ENCODE peak calls at places on chromosomes 3 and 15, in nine cellular contexts. One of them, this sample, is unnamed.

GRCh38 chr3:149471991-149472390 is 2.5 kb upstream of the TM4SF4 start:
- DNase-seq in NCI-H1092 treated with DMSO at 0.1 percent for 48 hours: no peak
- DNase-seq in HTR-8/SVneo: no peak
- DNase-seq in M059J: peak; percentile 70
- DNase-seq in NCI-H1105 treated with DMSO at 0.1 percent for 48 hours: no peak
- DNase-seq in GM12865: no peak
- DNase-seq in neural crest cell: no peak
- DNase-seq in stimulated activated CD8-positive, alpha-beta memory T cell treated with anti-CD3 and anti-CD28 coated beads, Interleukin-15, amount 100 ng/mL, for 48 hours: no peak
- DNase-seq in NCI-H187: no peak
- DNase-seq in this sample: peak; percentile 51

GRCh38 chr3:107238787-107239186 is 138.5 kb upstream of the CCDC54 start:
- DNase-seq in NCI-H1092 treated with DMSO at 0.1 percent for 48 hours: no peak
- DNase-seq in HTR-8/SVneo: no peak
- DNase-seq in M059J: no peak
- DNase-seq in NCI-H1105 treated with DMSO at 0.1 percent for 48 hours: no peak
- DNase-seq in GM12865: no peak
- DNase-seq in neural crest cell: no peak
- DNase-seq in stimulated activated CD8-positive, alpha-beta memory T cell treated with anti-CD3 and anti-CD28 coated beads, Interleukin-15, amount 100 ng/mL, for 48 hours: no peak
- DNase-seq in NCI-H187: no peak
- DNase-seq in this sample: no peak

GRCh38 chr15:64825081-64825430 is 391 bp downstream of the PIF1 start:
- DNase-seq in NCI-H1092 treated with DMSO at 0.1 percent for 48 hours: peak; percentile 13
- DNase-seq in HTR-8/SVneo: no peak
- DNase-seq in M059J: peak; percentile 32
- DNase-seq in NCI-H1105 treated with DMSO at 0.1 percent for 48 hours: no peak
- DNase-seq in GM12865: peak; percentile 46
- DNase-seq in neural crest cell: no peak
- DNase-seq in stimulated activated CD8-positive, alpha-beta memory T cell treated with anti-CD3 and anti-CD28 coated beads, Interleukin-15, amount 100 ng/mL, for 48 hours: no peak
- DNase-seq in NCI-H187: no peak
- DNase-seq in this sample: no peak

GRCh38 chr3:50652709-50653108 is 22.0 kb upstream of the DOCK3 start:
- DNase-seq in NCI-H1092 treated with DMSO at 0.1 percent for 48 hours: no peak
- DNase-seq in HTR-8/SVneo: peak; percentile 33
- DNase-seq in M059J: peak; percentile 57
- DNase-seq in NCI-H1105 treated with DMSO at 0.1 percent for 48 hours: peak; percentile 2
- DNase-seq in GM12865: peak; percentile 54
- DNase-seq in neural crest cell: no peak
- DNase-seq in stimulated activated CD8-positive, alpha-beta memory T cell treated with anti-CD3 and anti-CD28 coated beads, Interleukin-15, amount 100 ng/mL, for 48 hours: no peak
- DNase-seq in NCI-H187: no peak
- DNase-seq in this sample: peak; percentile 44

GRCh38 chr3:145145461-145145860 is 1015.5 kb downstream of the PLOD2 start:
- DNase-seq in NCI-H1092 treated with DMSO at 0.1 percent for 48 hours: no peak
- DNase-seq in HTR-8/SVneo: no peak
- DNase-seq in M059J: no peak
- DNase-seq in NCI-H1105 treated with DMSO at 0.1 percent for 48 hours: peak; percentile 83
- DNase-seq in GM12865: no peak
- DNase-seq in neural crest cell: no peak
- DNase-seq in stimulated activated CD8-positive, alpha-beta memory T cell treated with anti-CD3 and anti-CD28 coated beads, Interleukin-15, amount 100 ng/mL, for 48 hours: no peak
- DNase-seq in NCI-H187: no peak
- DNase-seq in this sample: no peak

GRCh38 chr3:24853685-24854341 is 359.2 kb upstream of the THRB start:
- DNase-seq in NCI-H1092 treated with DMSO at 0.1 percent for 48 hours: peak; percentile 62
- DNase-seq in HTR-8/SVneo: no peak
- DNase-seq in M059J: no peak
- DNase-seq in NCI-H1105 treated with DMSO at 0.1 percent for 48 hours: peak; percentile 89
- DNase-seq in GM12865: no peak
- DNase-seq in neural crest cell: no peak
- DNase-seq in stimulated activated CD8-positive, alpha-beta memory T cell treated with anti-CD3 and anti-CD28 coated beads, Interleukin-15, amount 100 ng/mL, for 48 hours: no peak
- DNase-seq in NCI-H187: no peak
- DNase-seq in this sample: peak; percentile 20

GRCh38 chr3:112128843-112129727 is 4.0 kb downstream of the GCSAM start:
- DNase-seq in NCI-H1092 treated with DMSO at 0.1 percent for 48 hours: no peak
- DNase-seq in HTR-8/SVneo: peak; percentile 44
- DNase-seq in M059J: peak; percentile 74
- DNase-seq in NCI-H1105 treated with DMSO at 0.1 percent for 48 hours: no peak
- DNase-seq in GM12865: peak; percentile 89
- DNase-seq in neural crest cell: no peak
- DNase-seq in stimulated activated CD8-positive, alpha-beta memory T cell treated with anti-CD3 and anti-CD28 coated beads, Interleukin-15, amount 100 ng/mL, for 48 hours: peak; percentile 17
- DNase-seq in NCI-H187: no peak
- DNase-seq in this sample: no peak

GRCh38 chr3:8001712-8002111 is 499.9 kb upstream of the LMCD1 start:
- DNase-seq in NCI-H1092 treated with DMSO at 0.1 percent for 48 hours: no peak
- DNase-seq in HTR-8/SVneo: no peak
- DNase-seq in M059J: no peak
- DNase-seq in NCI-H1105 treated with DMSO at 0.1 percent for 48 hours: no peak
- DNase-seq in GM12865: no peak
- DNase-seq in neural crest cell: no peak
- DNase-seq in stimulated activated CD8-positive, alpha-beta memory T cell treated with anti-CD3 and anti-CD28 coated beads, Interleukin-15, amount 100 ng/mL, for 48 hours: no peak
- DNase-seq in NCI-H187: no peak
- DNase-seq in this sample: peak; percentile 24

GRCh38 chr3:172407872-172408271 is 40.4 kb downstream of the GHSR start:
- DNase-seq in NCI-H1092 treated with DMSO at 0.1 percent for 48 hours: no peak
- DNase-seq in HTR-8/SVneo: no peak
- DNase-seq in M059J: no peak
- DNase-seq in NCI-H1105 treated with DMSO at 0.1 percent for 48 hours: no peak
- DNase-seq in GM12865: no peak
- DNase-seq in neural crest cell: no peak
- DNase-seq in stimulated activated CD8-positive, alpha-beta memory T cell treated with anti-CD3 and anti-CD28 coated beads, Interleukin-15, amount 100 ng/mL, for 48 hours: no peak
- DNase-seq in NCI-H187: no peak
- DNase-seq in this sample: no peak

GRCh38 chr15:78340243-78341056 is at the start of gene CRABP1:
- DNase-seq in NCI-H1092 treated with DMSO at 0.1 percent for 48 hours: no peak
- DNase-seq in HTR-8/SVneo: no peak
- DNase-seq in M059J: no peak
- DNase-seq in NCI-H1105 treated with DMSO at 0.1 percent for 48 hours: no peak
- DNase-seq in GM12865: no peak
- DNase-seq in neural crest cell: no peak
- DNase-seq in stimulated activated CD8-positive, alpha-beta memory T cell treated with anti-CD3 and anti-CD28 coated beads, Interleukin-15, amount 100 ng/mL, for 48 hours: no peak
- DNase-seq in NCI-H187: no peak
- DNase-seq in this sample: peak; percentile 18

GRCh38 chr3:64945171-64945684 is 257.4 kb upstream of the ADAMTS9 start:
- DNase-seq in NCI-H1092 treated with DMSO at 0.1 percent for 48 hours: peak; percentile 8
- DNase-seq in HTR-8/SVneo: no peak
- DNase-seq in M059J: no peak
- DNase-seq in NCI-H1105 treated with DMSO at 0.1 percent for 48 hours: no peak
- DNase-seq in GM12865: no peak
- DNase-seq in neural crest cell: peak; percentile 24
- DNase-seq in stimulated activated CD8-positive, alpha-beta memory T cell treated with anti-CD3 and anti-CD28 coated beads, Interleukin-15, amount 100 ng/mL, for 48 hours: no peak
- DNase-seq in NCI-H187: no peak
- DNase-seq in this sample: peak; percentile 61

GRCh38 chr3:173529062-173529711 is 131.6 kb downstream of the NLGN1 start:
- DNase-seq in NCI-H1092 treated with DMSO at 0.1 percent for 48 hours: peak; percentile 8
- DNase-seq in HTR-8/SVneo: no peak
- DNase-seq in M059J: peak; percentile 15
- DNase-seq in NCI-H1105 treated with DMSO at 0.1 percent for 48 hours: no peak
- DNase-seq in GM12865: peak; percentile 57
- DNase-seq in neural crest cell: no peak
- DNase-seq in stimulated activated CD8-positive, alpha-beta memory T cell treated with anti-CD3 and anti-CD28 coated beads, Interleukin-15, amount 100 ng/mL, for 48 hours: no peak
- DNase-seq in NCI-H187: no peak
- DNase-seq in this sample: no peak

GRCh38 chr3:89221913-89222312 is 114.5 kb downstream of the EPHA3 start:
- DNase-seq in NCI-H1092 treated with DMSO at 0.1 percent for 48 hours: no peak
- DNase-seq in HTR-8/SVneo: no peak
- DNase-seq in M059J: no peak
- DNase-seq in NCI-H1105 treated with DMSO at 0.1 percent for 48 hours: no peak
- DNase-seq in GM12865: no peak
- DNase-seq in neural crest cell: no peak
- DNase-seq in stimulated activated CD8-positive, alpha-beta memory T cell treated with anti-CD3 and anti-CD28 coated beads, Interleukin-15, amount 100 ng/mL, for 48 hours: no peak
- DNase-seq in NCI-H187: no peak
- DNase-seq in this sample: no peak

GRCh38 chr15:85865070-85865684 is 70.5 kb upstream of the KLHL25 start:
- DNase-seq in NCI-H1092 treated with DMSO at 0.1 percent for 48 hours: peak; percentile 4
- DNase-seq in HTR-8/SVneo: peak; percentile 62
- DNase-seq in M059J: peak; percentile 34
- DNase-seq in NCI-H1105 treated with DMSO at 0.1 percent for 48 hours: peak; percentile 43
- DNase-seq in GM12865: peak; percentile 37
- DNase-seq in neural crest cell: peak; percentile 50
- DNase-seq in stimulated activated CD8-positive, alpha-beta memory T cell treated with anti-CD3 and anti-CD28 coated beads, Interleukin-15, amount 100 ng/mL, for 48 hours: no peak
- DNase-seq in NCI-H187: no peak
- DNase-seq in this sample: peak; percentile 76

GRCh38 chr3:57810471-57811144 is 54.5 kb downstream of the SLMAP start:
- DNase-seq in NCI-H1092 treated with DMSO at 0.1 percent for 48 hours: no peak
- DNase-seq in HTR-8/SVneo: no peak
- DNase-seq in M059J: no peak
- DNase-seq in NCI-H1105 treated with DMSO at 0.1 percent for 48 hours: no peak
- DNase-seq in GM12865: no peak
- DNase-seq in neural crest cell: no peak
- DNase-seq in stimulated activated CD8-positive, alpha-beta memory T cell treated with anti-CD3 and anti-CD28 coated beads, Interleukin-15, amount 100 ng/mL, for 48 hours: no peak
- DNase-seq in NCI-H187: no peak
- DNase-seq in this sample: no peak

GRCh38 chr3:176992565-176992964 is 204.7 kb downstream of the TBL1XR1 start:
- DNase-seq in NCI-H1092 treated with DMSO at 0.1 percent for 48 hours: no peak
- DNase-seq in HTR-8/SVneo: no peak
- DNase-seq in M059J: no peak
- DNase-seq in NCI-H1105 treated with DMSO at 0.1 percent for 48 hours: no peak
- DNase-seq in GM12865: no peak
- DNase-seq in neural crest cell: no peak
- DNase-seq in stimulated activated CD8-positive, alpha-beta memory T cell treated with anti-CD3 and anti-CD28 coated beads, Interleukin-15, amount 100 ng/mL, for 48 hours: no peak
- DNase-seq in NCI-H187: no peak
- DNase-seq in this sample: no peak

GRCh38 chr3:78919021-78919755 is 848.6 kb downstream of the ROBO1 start:
- DNase-seq in NCI-H1092 treated with DMSO at 0.1 percent for 48 hours: no peak
- DNase-seq in HTR-8/SVneo: peak; percentile 29
- DNase-seq in M059J: peak; percentile 54
- DNase-seq in NCI-H1105 treated with DMSO at 0.1 percent for 48 hours: no peak
- DNase-seq in GM12865: peak; percentile 74
- DNase-seq in neural crest cell: no peak
- DNase-seq in stimulated activated CD8-positive, alpha-beta memory T cell treated with anti-CD3 and anti-CD28 coated beads, Interleukin-15, amount 100 ng/mL, for 48 hours: no peak
- DNase-seq in NCI-H187: no peak
- DNase-seq in this sample: peak; percentile 65

GRCh38 chr3:177294221-177294620 is 96.9 kb upstream of the TBL1XR1 start:
- DNase-seq in NCI-H1092 treated with DMSO at 0.1 percent for 48 hours: no peak
- DNase-seq in HTR-8/SVneo: no peak
- DNase-seq in M059J: peak; percentile 14
- DNase-seq in NCI-H1105 treated with DMSO at 0.1 percent for 48 hours: no peak
- DNase-seq in GM12865: no peak
- DNase-seq in neural crest cell: no peak
- DNase-seq in stimulated activated CD8-positive, alpha-beta memory T cell treated with anti-CD3 and anti-CD28 coated beads, Interleukin-15, amount 100 ng/mL, for 48 hours: no peak
- DNase-seq in NCI-H187: no peak
- DNase-seq in this sample: peak; percentile 56

GRCh38 chr3:13121553-13122001 is 48.3 kb upstream of the IQSEC1 start:
- DNase-seq in NCI-H1092 treated with DMSO at 0.1 percent for 48 hours: no peak
- DNase-seq in HTR-8/SVneo: no peak
- DNase-seq in M059J: no peak
- DNase-seq in NCI-H1105 treated with DMSO at 0.1 percent for 48 hours: no peak
- DNase-seq in GM12865: no peak
- DNase-seq in neural crest cell: no peak
- DNase-seq in stimulated activated CD8-positive, alpha-beta memory T cell treated with anti-CD3 and anti-CD28 coated beads, Interleukin-15, amount 100 ng/mL, for 48 hours: no peak
- DNase-seq in NCI-H187: no peak
- DNase-seq in this sample: peak; percentile 16

GRCh38 chr3:115989927-115990326 is 366.6 kb downstream of the GAP43 start:
- DNase-seq in NCI-H1092 treated with DMSO at 0.1 percent for 48 hours: no peak
- DNase-seq in HTR-8/SVneo: no peak
- DNase-seq in M059J: peak; percentile 53
- DNase-seq in NCI-H1105 treated with DMSO at 0.1 percent for 48 hours: peak; percentile 82
- DNase-seq in GM12865: no peak
- DNase-seq in neural crest cell: no peak
- DNase-seq in stimulated activated CD8-positive, alpha-beta memory T cell treated with anti-CD3 and anti-CD28 coated beads, Interleukin-15, amount 100 ng/mL, for 48 hours: no peak
- DNase-seq in NCI-H187: no peak
- DNase-seq in this sample: peak; percentile 39

GRCh38 chr3:107959767-107960166 is 131.1 kb downstream of the CD47 start:
- DNase-seq in NCI-H1092 treated with DMSO at 0.1 percent for 48 hours: no peak
- DNase-seq in HTR-8/SVneo: no peak
- DNase-seq in M059J: no peak
- DNase-seq in NCI-H1105 treated with DMSO at 0.1 percent for 48 hours: no peak
- DNase-seq in GM12865: no peak
- DNase-seq in neural crest cell: no peak
- DNase-seq in stimulated activated CD8-positive, alpha-beta memory T cell treated with anti-CD3 and anti-CD28 coated beads, Interleukin-15, amount 100 ng/mL, for 48 hours: no peak
- DNase-seq in NCI-H187: no peak
- DNase-seq in this sample: no peak

GRCh38 chr15:60548101-60548500 is 69.2 kb upstream of the ICE2 start:
- DNase-seq in NCI-H1092 treated with DMSO at 0.1 percent for 48 hours: no peak
- DNase-seq in HTR-8/SVneo: no peak
- DNase-seq in M059J: no peak
- DNase-seq in NCI-H1105 treated with DMSO at 0.1 percent for 48 hours: no peak
- DNase-seq in GM12865: peak; percentile 94
- DNase-seq in neural crest cell: no peak
- DNase-seq in stimulated activated CD8-positive, alpha-beta memory T cell treated with anti-CD3 and anti-CD28 coated beads, Interleukin-15, amount 100 ng/mL, for 48 hours: peak; percentile 68
- DNase-seq in NCI-H187: no peak
- DNase-seq in this sample: no peak

GRCh38 chr3:141860766-141861513 is 15.5 kb upstream of the ATP1B3 start:
- DNase-seq in NCI-H1092 treated with DMSO at 0.1 percent for 48 hours: no peak
- DNase-seq in HTR-8/SVneo: no peak
- DNase-seq in M059J: no peak
- DNase-seq in NCI-H1105 treated with DMSO at 0.1 percent for 48 hours: no peak
- DNase-seq in GM12865: no peak
- DNase-seq in neural crest cell: no peak
- DNase-seq in stimulated activated CD8-positive, alpha-beta memory T cell treated with anti-CD3 and anti-CD28 coated beads, Interleukin-15, amount 100 ng/mL, for 48 hours: no peak
- DNase-seq in NCI-H187: no peak
- DNase-seq in this sample: no peak

GRCh38 chr3:78140866-78141658 is 1101.2 kb downstream of the ROBO2 start:
- DNase-seq in NCI-H1092 treated with DMSO at 0.1 percent for 48 hours: no peak
- DNase-seq in HTR-8/SVneo: peak; percentile 17
- DNase-seq in M059J: peak; percentile 56
- DNase-seq in NCI-H1105 treated with DMSO at 0.1 percent for 48 hours: no peak
- DNase-seq in GM12865: no peak
- DNase-seq in neural crest cell: no peak
- DNase-seq in stimulated activated CD8-positive, alpha-beta memory T cell treated with anti-CD3 and anti-CD28 coated beads, Interleukin-15, amount 100 ng/mL, for 48 hours: no peak
- DNase-seq in NCI-H187: no peak
- DNase-seq in this sample: peak; percentile 40

GRCh38 chr15:63465104-63465503 is 39.3 kb upstream of the USP3 start:
- DNase-seq in NCI-H1092 treated with DMSO at 0.1 percent for 48 hours: no peak
- DNase-seq in HTR-8/SVneo: no peak
- DNase-seq in M059J: peak; percentile 86
- DNase-seq in NCI-H1105 treated with DMSO at 0.1 percent for 48 hours: no peak
- DNase-seq in GM12865: no peak
- DNase-seq in neural crest cell: no peak
- DNase-seq in stimulated activated CD8-positive, alpha-beta memory T cell treated with anti-CD3 and anti-CD28 coated beads, Interleukin-15, amount 100 ng/mL, for 48 hours: no peak
- DNase-seq in NCI-H187: no peak
- DNase-seq in this sample: peak; percentile 62

GRCh38 chr3:15754047-15754446 is 43.7 kb downstream of the ANKRD28 start:
- DNase-seq in NCI-H1092 treated with DMSO at 0.1 percent for 48 hours: no peak
- DNase-seq in HTR-8/SVneo: no peak
- DNase-seq in M059J: no peak
- DNase-seq in NCI-H1105 treated with DMSO at 0.1 percent for 48 hours: no peak
- DNase-seq in GM12865: no peak
- DNase-seq in neural crest cell: no peak
- DNase-seq in stimulated activated CD8-positive, alpha-beta memory T cell treated with anti-CD3 and anti-CD28 coated beads, Interleukin-15, amount 100 ng/mL, for 48 hours: no peak
- DNase-seq in NCI-H187: no peak
- DNase-seq in this sample: no peak

GRCh38 chr3:115085197-115085865 is 61.8 kb downstream of the ZBTB20 start:
- DNase-seq in NCI-H1092 treated with DMSO at 0.1 percent for 48 hours: peak; percentile 12
- DNase-seq in HTR-8/SVneo: no peak
- DNase-seq in M059J: peak; percentile 12
- DNase-seq in NCI-H1105 treated with DMSO at 0.1 percent for 48 hours: no peak
- DNase-seq in GM12865: no peak
- DNase-seq in neural crest cell: no peak
- DNase-seq in stimulated activated CD8-positive, alpha-beta memory T cell treated with anti-CD3 and anti-CD28 coated beads, Interleukin-15, amount 100 ng/mL, for 48 hours: no peak
- DNase-seq in NCI-H187: no peak
- DNase-seq in this sample: no peak

GRCh38 chr15:69823223-69823907 is 274.4 kb downstream of the TLE3 start:
- DNase-seq in NCI-H1092 treated with DMSO at 0.1 percent for 48 hours: no peak
- DNase-seq in HTR-8/SVneo: peak; percentile 45
- DNase-seq in M059J: peak; percentile 32
- DNase-seq in NCI-H1105 treated with DMSO at 0.1 percent for 48 hours: no peak
- DNase-seq in GM12865: peak; percentile 22
- DNase-seq in neural crest cell: no peak
- DNase-seq in stimulated activated CD8-positive, alpha-beta memory T cell treated with anti-CD3 and anti-CD28 coated beads, Interleukin-15, amount 100 ng/mL, for 48 hours: no peak
- DNase-seq in NCI-H187: no peak
- DNase-seq in this sample: peak; percentile 53

GRCh38 chr3:144119611-144120010 is 148.0 kb downstream of the DIPK2A start:
- DNase-seq in NCI-H1092 treated with DMSO at 0.1 percent for 48 hours: no peak
- DNase-seq in HTR-8/SVneo: no peak
- DNase-seq in M059J: no peak
- DNase-seq in NCI-H1105 treated with DMSO at 0.1 percent for 48 hours: peak; percentile 37
- DNase-seq in GM12865: no peak
- DNase-seq in neural crest cell: no peak
- DNase-seq in stimulated activated CD8-positive, alpha-beta memory T cell treated with anti-CD3 and anti-CD28 coated beads, Interleukin-15, amount 100 ng/mL, for 48 hours: no peak
- DNase-seq in NCI-H187: no peak
- DNase-seq in this sample: no peak

GRCh38 chr3:50203113-50203852 is 1.8 kb upstream of the SLC38A3 start:
- DNase-seq in NCI-H1092 treated with DMSO at 0.1 percent for 48 hours: no peak
- DNase-seq in HTR-8/SVneo: no peak
- DNase-seq in M059J: no peak
- DNase-seq in NCI-H1105 treated with DMSO at 0.1 percent for 48 hours: no peak
- DNase-seq in GM12865: no peak
- DNase-seq in neural crest cell: no peak
- DNase-seq in stimulated activated CD8-positive, alpha-beta memory T cell treated with anti-CD3 and anti-CD28 coated beads, Interleukin-15, amount 100 ng/mL, for 48 hours: no peak
- DNase-seq in NCI-H187: no peak
- DNase-seq in this sample: no peak

GRCh38 chr3:79390352-79390751 is 377.4 kb downstream of the ROBO1 start:
- DNase-seq in NCI-H1092 treated with DMSO at 0.1 percent for 48 hours: no peak
- DNase-seq in HTR-8/SVneo: no peak
- DNase-seq in M059J: no peak
- DNase-seq in NCI-H1105 treated with DMSO at 0.1 percent for 48 hours: no peak
- DNase-seq in GM12865: no peak
- DNase-seq in neural crest cell: no peak
- DNase-seq in stimulated activated CD8-positive, alpha-beta memory T cell treated with anti-CD3 and anti-CD28 coated beads, Interleukin-15, amount 100 ng/mL, for 48 hours: no peak
- DNase-seq in NCI-H187: no peak
- DNase-seq in this sample: no peak